ENCODE peak calls at places on chromosomes 6 and 20, in six cellular contexts. E, Q, B, D, G and O are unnamed samples.
A peak's percentile ranks its signal among the peaks of the same experiment; 100 is the strongest.

GRCh38 chr20:50919567-50919966 is 11.7 kb downstream of the ADNP start:
- DNase-seq in E (no peak), Q (no peak), B (no peak), D (no peak), G (no peak), O (no peak)

GRCh38 chr6:35603326-35604202 is 85.2 kb downstream of the FKBP5 start:
- DNase-seq in E (no peak), Q (no peak), B (no peak), D (no peak), G (no peak), O (no peak)

GRCh38 chr6:14165091-14165490 is 47.5 kb downstream of the CD83 start:
- DNase-seq in E (no peak), Q (no peak), B (no peak), D (no peak), G (no peak), O (no peak)

GRCh38 chr6:106094964-106095335 is 8.8 kb downstream of the PRDM1 start:
- DNase-seq in E (no peak), Q (no peak), B (no peak), D (no peak), G (no peak), O (peak; percentile 39)

GRCh38 chr20:38723982-38724602 is at the start of gene SLC32A1:
- DNase-seq in E (no peak), Q (peak; percentile 78), B (no peak), D (no peak), G (no peak), O (no peak)

GRCh38 chr6:131694832-131695426 is 6.3 kb downstream of the OR2A4 start:
- DNase-seq in E (no peak), Q (peak; percentile 84), B (peak; percentile 65), D (no peak), G (peak; percentile 74), O (peak; percentile 58)

GRCh38 chr6:139109558-139109957 is 25.3 kb upstream of the HECA start:
- DNase-seq in E (no peak), Q (peak; percentile 26), B (peak; percentile 25), D (no peak), G (no peak), O (no peak)

GRCh38 chr20:5722927-5723326 is 27.3 kb upstream of the SHLD1 start:
- DNase-seq in E (no peak), Q (no peak), B (no peak), D (peak; percentile 43), G (no peak), O (no peak)

GRCh38 chr6:101393291-101394251 is at the start of gene GRIK2:
- DNase-seq in E (peak; percentile 48), Q (peak; percentile 88), B (peak; percentile 78), D (no peak), G (peak; percentile 29), O (peak; percentile 61)

GRCh38 chr6:62286470-62286843 is 432 bp upstream of the KHDRBS2 start:
- DNase-seq in E (no peak), Q (no peak), B (no peak), D (no peak), G (no peak), O (peak; percentile 19)

GRCh38 chr6:113082691-113083090 is 735.6 kb downstream of the RFPL4B start:
- DNase-seq in E (no peak), Q (peak; percentile 75), B (no peak), D (no peak), G (peak; percentile 23), O (peak; percentile 49)

GRCh38 chr20:61497029-61497627 is 245.1 kb downstream of the CDH4 start:
- DNase-seq in E (no peak), Q (no peak), B (no peak), D (no peak), G (no peak), O (no peak)

GRCh38 chr20:63309261-63310071 is 16.5 kb downstream of the COL20A1 start:
- DNase-seq in E (no peak), Q (peak; percentile 81), B (peak; percentile 54), D (no peak), G (peak; percentile 94), O (no peak)

GRCh38 chr6:149887343-149887742 is 10.6 kb downstream of the RAET1E start:
- DNase-seq in E (no peak), Q (no peak), B (no peak), D (no peak), G (no peak), O (no peak)

GRCh38 chr6:134517145-134517658 is 199.3 kb upstream of the SGK1 start:
- DNase-seq in E (peak; percentile 71), Q (peak; percentile 54), B (peak; percentile 77), D (no peak), G (peak; percentile 51), O (no peak)